ENCODE peak calls at places on chromosomes 4 and X, in four cellular contexts. One of them, this sample, is unnamed.

GRCh38 chrX:45710081-45710801 is 509.6 kb upstream of the DIPK2B start:
- DNase-seq in HepG2: no peak
- DNase-seq in HCT116: peak; percentile 99
- DNase-seq in K562: no peak
- DNase-seq in this sample: peak; percentile 71

GRCh38 chrX:29693912-29694311 is 521.5 kb upstream of the MAGEB2 start:
- DNase-seq in HepG2: no peak
- DNase-seq in HCT116: no peak
- DNase-seq in K562: no peak
- DNase-seq in this sample: no peak

GRCh38 chr4:14446904-14447303 is 555.4 kb upstream of the CPEB2 start:
- DNase-seq in HepG2: no peak
- DNase-seq in HCT116: no peak
- DNase-seq in K562: no peak
- DNase-seq in this sample: no peak

GRCh38 chr4:55386073-55386472 is 9.7 kb upstream of the TMEM165 start:
- DNase-seq in HepG2: peak; percentile 13
- DNase-seq in HCT116: peak; percentile 34
- DNase-seq in K562: peak; percentile 48
- DNase-seq in this sample: no peak

GRCh38 chr4:62344474-62344873 is 1144.3 kb downstream of the ADGRL3 start:
- DNase-seq in HepG2: no peak
- DNase-seq in HCT116: no peak
- DNase-seq in K562: no peak
- DNase-seq in this sample: no peak

GRCh38 chr4:20297246-20297645 is 45.5 kb downstream of the SLIT2 start:
- DNase-seq in HepG2: no peak
- DNase-seq in HCT116: no peak
- DNase-seq in K562: no peak
- DNase-seq in this sample: no peak

GRCh38 chrX:12301288-12301687 is 163.0 kb downstream of the FRMPD4 start:
- DNase-seq in HepG2: no peak
- DNase-seq in HCT116: no peak
- DNase-seq in K562: no peak
- DNase-seq in this sample: no peak

GRCh38 chr4:119130365-119131065 is 5.1 kb upstream of the MYOZ2 start:
- DNase-seq in HepG2: no peak
- DNase-seq in HCT116: no peak
- DNase-seq in K562: no peak
- DNase-seq in this sample: no peak

GRCh38 chr4:85732124-85732523 is 257.2 kb downstream of the ARHGAP24 start:
- DNase-seq in HepG2: no peak
- DNase-seq in HCT116: no peak
- DNase-seq in K562: no peak
- DNase-seq in this sample: no peak

GRCh38 chr4:114782842-114783595 is 184.4 kb downstream of the UGT8 start:
- DNase-seq in HepG2: no peak
- DNase-seq in HCT116: no peak
- DNase-seq in K562: no peak
- DNase-seq in this sample: no peak

GRCh38 chrX:9356846-9357245 is 108.0 kb upstream of the TBL1X start:
- DNase-seq in HepG2: no peak
- DNase-seq in HCT116: no peak
- DNase-seq in K562: no peak
- DNase-seq in this sample: no peak

DNA sequence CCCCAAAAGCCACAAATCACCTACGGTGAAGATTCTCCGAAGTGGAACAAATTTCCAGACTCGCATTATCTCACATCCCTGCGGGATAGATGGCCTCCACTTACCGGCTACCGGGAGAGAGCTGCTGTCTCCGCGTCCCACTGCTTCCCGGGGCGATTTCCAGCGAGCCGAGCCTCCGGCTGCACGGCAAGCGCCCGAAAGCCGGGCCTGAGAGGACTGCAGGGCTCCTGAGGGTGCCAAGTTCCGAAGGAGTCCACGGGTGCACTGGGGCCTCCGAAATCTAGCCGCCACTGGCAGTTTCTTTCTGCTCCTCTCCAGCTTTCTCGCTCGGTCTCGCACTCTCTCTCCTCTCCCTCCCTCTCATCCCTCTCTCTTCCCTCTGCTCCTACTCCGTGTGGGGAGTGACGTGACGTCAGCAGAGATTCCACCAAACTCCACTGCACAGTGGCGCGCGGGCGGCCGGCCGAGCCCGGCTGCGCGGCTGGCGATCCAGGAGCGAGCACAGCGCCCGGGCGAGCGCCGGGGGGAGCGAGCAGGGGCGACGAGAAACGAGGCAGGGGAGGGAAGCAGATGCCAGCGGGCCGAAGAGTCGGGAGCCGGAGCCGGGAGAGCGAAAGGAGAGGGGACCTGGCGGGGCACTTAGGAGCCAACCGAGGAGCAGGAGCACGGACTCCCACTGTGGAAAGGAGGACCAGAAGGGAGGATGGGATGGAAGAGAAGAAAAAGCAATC is 14.0 kb upstream of the PITX2 start:
- DNase-seq in HepG2: no peak
- DNase-seq in HCT116: peak; percentile 57
- DNase-seq in K562: no peak
- DNase-seq in this sample: no peak
- TF ChIP-seq REST in HepG2: no peak
- TF ChIP-seq REST in HCT116: no peak
- TF ChIP-seq REST in K562: no peak
- TF ChIP-seq REST in this sample: no peak

GRCh38 chr4:17414392-17414791 is 97.5 kb downstream of the QDPR start:
- DNase-seq in HepG2: no peak
- DNase-seq in HCT116: no peak
- DNase-seq in K562: no peak
- DNase-seq in this sample: no peak
- TF ChIP-seq TCF7L2 in HepG2: no peak
- TF ChIP-seq TCF7L2 in HCT116: no peak
- TF ChIP-seq TCF7L2 in K562: no peak
- TF ChIP-seq TCF7L2 in this sample: no peak

GRCh38 chr4:121112530-121112929 is 40.2 kb upstream of the NDNF start:
- DNase-seq in HepG2: no peak
- DNase-seq in HCT116: no peak
- DNase-seq in K562: no peak
- DNase-seq in this sample: no peak

GRCh38 chr4:121108557-121108956 is 36.2 kb upstream of the NDNF start:
- DNase-seq in HepG2: no peak
- DNase-seq in HCT116: no peak
- DNase-seq in K562: no peak
- DNase-seq in this sample: no peak

DNA sequence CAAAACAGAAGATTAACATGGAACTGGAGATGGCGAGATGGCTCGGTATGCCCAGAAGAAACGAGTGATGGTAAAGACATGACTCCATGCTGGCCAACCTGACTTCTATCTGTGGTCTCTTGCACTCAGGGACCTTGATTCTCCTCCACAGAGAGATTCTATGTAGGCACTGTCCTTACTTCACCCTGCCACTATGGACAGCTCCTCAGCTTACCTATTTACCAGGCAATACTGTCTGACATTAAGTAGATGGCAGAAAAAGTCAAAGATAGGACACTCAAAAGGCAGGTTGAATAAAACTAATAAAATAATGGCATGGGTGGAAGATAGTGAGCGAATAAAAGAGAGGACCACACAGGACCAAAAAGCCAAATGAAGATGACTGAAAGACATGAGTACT is 35.2 kb upstream of the NDNF start:
- DNase-seq in HepG2: no peak
- DNase-seq in HCT116: no peak
- DNase-seq in K562: no peak
- DNase-seq in this sample: no peak
- TF ChIP-seq REST in HepG2: no peak
- TF ChIP-seq REST in HCT116: no peak
- TF ChIP-seq REST in K562: no peak
- TF ChIP-seq REST in this sample: no peak

GRCh38 chrX:68304602-68305001 is 128.7 kb downstream of the OPHN1 start:
- DNase-seq in HepG2: no peak
- DNase-seq in HCT116: no peak
- DNase-seq in K562: no peak
- DNase-seq in this sample: no peak

GRCh38 chrX:68307767-68308166 is 125.5 kb downstream of the OPHN1 start:
- DNase-seq in HepG2: no peak
- DNase-seq in HCT116: peak; percentile 12
- DNase-seq in K562: no peak
- DNase-seq in this sample: no peak
- TF ChIP-seq TCF7L2 in HepG2: no peak
- TF ChIP-seq TCF7L2 in HCT116: no peak
- TF ChIP-seq TCF7L2 in K562: no peak
- TF ChIP-seq TCF7L2 in this sample: no peak